ENCODE peak calls at places on chromosomes 12 and 14, in ten cellular contexts. One of them, this sample, is unnamed. For H3K36me3, the result is how much of the 10 kb centered on the place peaks cover.

GRCh38 chr12:132477009-132477702 is 12.8 kb upstream of the FBRSL1 start:
- DNase-seq in heart left ventricle: no peak
- DNase-seq in esophagus squamous epithelium: no peak
- DNase-seq in transverse colon: no peak
- DNase-seq in Peyer's patch: no peak
- DNase-seq in ovary: no peak
- DNase-seq in IMR-90: no peak
- DNase-seq in prostate gland: no peak
- DNase-seq in breast epithelium: no peak
- DNase-seq in sigmoid colon: no peak
- DNase-seq in this sample: no peak

GRCh38 chr12:30067156-30067555 is 283.4 kb upstream of the TMTC1 start:
- DNase-seq in heart left ventricle: no peak
- DNase-seq in esophagus squamous epithelium: no peak
- DNase-seq in transverse colon: no peak
- DNase-seq in Peyer's patch: no peak
- DNase-seq in ovary: no peak
- DNase-seq in IMR-90: peak
- DNase-seq in prostate gland: no peak
- DNase-seq in breast epithelium: no peak
- DNase-seq in sigmoid colon: no peak
- DNase-seq in this sample: no peak

GRCh38 chr12:105706321-105706972 is 376.0 kb downstream of the C12orf75 start:
- DNase-seq in heart left ventricle: peak
- DNase-seq in esophagus squamous epithelium: no peak
- DNase-seq in transverse colon: no peak
- DNase-seq in Peyer's patch: no peak
- DNase-seq in ovary: peak
- DNase-seq in IMR-90: peak
- DNase-seq in prostate gland: no peak
- DNase-seq in breast epithelium: no peak
- DNase-seq in sigmoid colon: no peak
- DNase-seq in this sample: no peak

GRCh38 chr14:24372701-24373416 is 4.9 kb downstream of the NFATC4 start:
- DNase-seq in heart left ventricle: peak
- DNase-seq in esophagus squamous epithelium: no peak
- DNase-seq in transverse colon: no peak
- DNase-seq in Peyer's patch: no peak
- DNase-seq in ovary: no peak
- DNase-seq in IMR-90: no peak
- DNase-seq in prostate gland: no peak
- DNase-seq in breast epithelium: no peak
- DNase-seq in sigmoid colon: no peak
- DNase-seq in this sample: peak

GRCh38 chr14:23306113-23306411 is 571 bp upstream of the BCL2L2 start:
- DNase-seq in heart left ventricle: no peak
- DNase-seq in esophagus squamous epithelium: no peak
- DNase-seq in transverse colon: no peak
- DNase-seq in Peyer's patch: no peak
- DNase-seq in ovary: peak
- DNase-seq in IMR-90: no peak
- DNase-seq in prostate gland: no peak
- DNase-seq in breast epithelium: no peak
- DNase-seq in sigmoid colon: no peak
- DNase-seq in this sample: no peak

GRCh38 chr14:30440986-30441385 is 118.0 kb upstream of the G2E3 start:
- DNase-seq in heart left ventricle: no peak
- DNase-seq in esophagus squamous epithelium: no peak
- DNase-seq in transverse colon: no peak
- DNase-seq in Peyer's patch: no peak
- DNase-seq in ovary: no peak
- DNase-seq in IMR-90: no peak
- DNase-seq in prostate gland: no peak
- DNase-seq in breast epithelium: no peak
- DNase-seq in sigmoid colon: no peak
- DNase-seq in this sample: no peak

GRCh38 chr14:69887740-69888657 is 8.8 kb downstream of the SMOC1 start:
- DNase-seq in heart left ventricle: no peak
- DNase-seq in esophagus squamous epithelium: no peak
- DNase-seq in transverse colon: no peak
- DNase-seq in Peyer's patch: no peak
- DNase-seq in ovary: no peak
- DNase-seq in IMR-90: peak
- DNase-seq in prostate gland: no peak
- DNase-seq in breast epithelium: no peak
- DNase-seq in sigmoid colon: no peak
- DNase-seq in this sample: no peak

GRCh38 chr14:94545131-94545841 is 16.0 kb upstream of the SERPINA4 start:
- DNase-seq in heart left ventricle: no peak
- DNase-seq in esophagus squamous epithelium: no peak
- DNase-seq in transverse colon: no peak
- DNase-seq in Peyer's patch: no peak
- DNase-seq in ovary: no peak
- DNase-seq in IMR-90: no peak
- DNase-seq in prostate gland: no peak
- DNase-seq in breast epithelium: no peak
- DNase-seq in sigmoid colon: no peak
- DNase-seq in this sample: no peak

GRCh38 chr14:101708853-101709532 is 52.5 kb upstream of the PPP2R5C start:
- DNase-seq in heart left ventricle: no peak
- DNase-seq in esophagus squamous epithelium: no peak
- DNase-seq in transverse colon: no peak
- DNase-seq in Peyer's patch: no peak
- DNase-seq in ovary: no peak
- DNase-seq in IMR-90: no peak
- DNase-seq in prostate gland: no peak
- DNase-seq in breast epithelium: no peak
- DNase-seq in sigmoid colon: no peak
- DNase-seq in this sample: no peak

GRCh38 chr14:73221945-73222344 is 15.4 kb upstream of the PAPLN start:
- DNase-seq in heart left ventricle: no peak
- DNase-seq in esophagus squamous epithelium: no peak
- DNase-seq in transverse colon: no peak
- DNase-seq in Peyer's patch: no peak
- DNase-seq in ovary: no peak
- DNase-seq in IMR-90: peak
- DNase-seq in prostate gland: no peak
- DNase-seq in breast epithelium: no peak
- DNase-seq in sigmoid colon: no peak
- DNase-seq in this sample: no peak

GRCh38 chr14:67557656-67558055 is 24.6 kb downstream of the PLEKHH1 start:
- DNase-seq in heart left ventricle: no peak
- DNase-seq in esophagus squamous epithelium: no peak
- DNase-seq in transverse colon: no peak
- DNase-seq in Peyer's patch: no peak
- DNase-seq in ovary: no peak
- DNase-seq in IMR-90: no peak
- DNase-seq in prostate gland: no peak
- DNase-seq in breast epithelium: no peak
- DNase-seq in sigmoid colon: no peak
- DNase-seq in this sample: no peak

GRCh38 chr14:74380845-74381244 is 32.6 kb downstream of the VRTN start:
- DNase-seq in heart left ventricle: no peak
- DNase-seq in esophagus squamous epithelium: no peak
- DNase-seq in transverse colon: no peak
- DNase-seq in Peyer's patch: no peak
- DNase-seq in ovary: no peak
- DNase-seq in IMR-90: no peak
- DNase-seq in prostate gland: no peak
- DNase-seq in breast epithelium: no peak
- DNase-seq in sigmoid colon: no peak
- DNase-seq in this sample: no peak

GRCh38 chr12:121872546-121873223 is 14.0 kb upstream of the HPD start:
- DNase-seq in heart left ventricle: no peak
- DNase-seq in esophagus squamous epithelium: no peak
- DNase-seq in transverse colon: peak
- DNase-seq in Peyer's patch: no peak
- DNase-seq in ovary: peak
- DNase-seq in IMR-90: peak
- DNase-seq in prostate gland: no peak
- DNase-seq in breast epithelium: no peak
- DNase-seq in sigmoid colon: peak
- DNase-seq in this sample: peak

DNA sequence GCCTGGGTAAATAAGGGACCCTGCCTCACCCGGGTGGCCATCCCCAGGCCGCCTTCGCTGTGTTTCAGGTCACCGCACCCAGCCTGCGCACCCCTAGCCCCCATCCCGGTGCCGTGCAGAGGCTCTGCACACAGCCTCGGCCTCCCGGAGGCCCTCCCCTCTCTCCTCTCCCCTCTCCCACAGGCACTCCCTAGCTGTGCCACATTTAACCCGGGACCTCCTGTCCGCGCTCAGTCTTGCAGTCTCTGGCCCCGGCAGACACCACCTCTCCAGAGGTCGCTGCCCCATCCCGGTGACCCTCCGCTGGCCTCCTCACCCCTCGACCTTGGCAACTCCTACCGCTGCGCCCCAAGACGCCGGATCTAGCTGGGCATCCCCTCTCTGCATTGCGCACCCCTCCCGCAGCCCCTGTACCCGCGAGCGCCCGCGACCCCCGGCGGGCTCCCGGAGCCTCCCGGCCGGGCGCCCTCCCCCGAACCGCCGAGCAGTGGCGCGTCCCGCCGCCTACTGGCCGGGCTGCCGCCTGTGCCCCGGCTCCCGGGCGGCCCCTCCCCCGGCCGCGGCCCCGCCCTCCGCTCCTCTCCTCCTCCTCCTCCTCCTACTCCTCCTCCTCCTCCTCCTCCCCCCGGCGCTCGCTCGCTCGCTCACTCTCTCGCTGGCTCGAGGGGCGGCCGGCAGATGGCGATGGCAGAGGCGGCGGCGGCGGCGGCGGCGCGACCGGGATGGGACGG is 120.7 kb downstream of the AACS start:
- DNase-seq in heart left ventricle: peak
- DNase-seq in esophagus squamous epithelium: no peak
- DNase-seq in transverse colon: peak
- DNase-seq in Peyer's patch: peak
- DNase-seq in ovary: peak
- DNase-seq in IMR-90: peak
- DNase-seq in prostate gland: peak
- DNase-seq in breast epithelium: no peak
- DNase-seq in sigmoid colon: peak
- DNase-seq in this sample: peak
- TF ChIP-seq POLR2A in heart left ventricle: peak
- TF ChIP-seq POLR2A in esophagus squamous epithelium: no peak
- TF ChIP-seq POLR2A in transverse colon: no peak
- TF ChIP-seq POLR2A in Peyer's patch: no peak
- TF ChIP-seq POLR2A in ovary: no peak
- TF ChIP-seq POLR2A in IMR-90: no peak
- TF ChIP-seq POLR2A in prostate gland: peak
- TF ChIP-seq POLR2A in breast epithelium: no peak
- TF ChIP-seq POLR2A in sigmoid colon: no peak
- TF ChIP-seq POLR2A in this sample: peak

GRCh38 chr14:64450255-64450654 is 15.0 kb upstream of the AKAP5 start:
- DNase-seq in heart left ventricle: no peak
- DNase-seq in esophagus squamous epithelium: no peak
- DNase-seq in transverse colon: no peak
- DNase-seq in Peyer's patch: peak
- DNase-seq in ovary: no peak
- DNase-seq in IMR-90: no peak
- DNase-seq in prostate gland: no peak
- DNase-seq in breast epithelium: no peak
- DNase-seq in sigmoid colon: no peak
- DNase-seq in this sample: no peak

GRCh38 chr14:64459737-64460136 is 5.6 kb upstream of the AKAP5 start:
- DNase-seq in heart left ventricle: no peak
- DNase-seq in esophagus squamous epithelium: no peak
- DNase-seq in transverse colon: no peak
- DNase-seq in Peyer's patch: no peak
- DNase-seq in ovary: no peak
- DNase-seq in IMR-90: no peak
- DNase-seq in prostate gland: no peak
- DNase-seq in breast epithelium: no peak
- DNase-seq in sigmoid colon: no peak
- DNase-seq in this sample: no peak

DNA sequence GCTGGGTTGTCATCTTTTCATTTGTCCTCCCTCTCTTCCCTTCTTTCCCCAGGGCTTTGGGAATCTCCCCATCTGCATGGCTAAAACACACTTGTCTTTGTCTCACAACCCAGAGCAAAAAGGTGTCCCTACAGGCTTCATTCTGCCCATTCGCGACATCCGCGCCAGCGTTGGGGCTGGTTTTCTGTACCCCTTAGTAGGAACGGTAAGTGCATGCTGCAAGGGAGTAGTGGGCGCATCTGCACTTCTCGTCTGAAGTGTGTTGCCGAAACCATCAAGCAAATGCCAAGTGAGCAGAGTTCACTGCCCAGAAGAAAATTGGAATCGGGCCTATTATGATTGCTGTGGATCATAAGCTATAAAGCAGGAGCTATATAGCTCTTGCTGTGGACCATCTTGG is 10.6 kb upstream of the AKAP5 start:
- DNase-seq in heart left ventricle: no peak
- DNase-seq in esophagus squamous epithelium: no peak
- DNase-seq in transverse colon: no peak
- DNase-seq in Peyer's patch: no peak
- DNase-seq in ovary: no peak
- DNase-seq in IMR-90: no peak
- DNase-seq in prostate gland: no peak
- DNase-seq in breast epithelium: no peak
- DNase-seq in sigmoid colon: no peak
- DNase-seq in this sample: no peak
- H3K36me3 ChIP-seq in heart left ventricle: under half
- H3K36me3 ChIP-seq in esophagus squamous epithelium: under half
- H3K36me3 ChIP-seq in transverse colon: under half
- H3K36me3 ChIP-seq in Peyer's patch: under half
- H3K36me3 ChIP-seq in ovary: under half
- H3K36me3 ChIP-seq in IMR-90: under half
- H3K36me3 ChIP-seq in prostate gland: under half
- H3K36me3 ChIP-seq in breast epithelium: under half
- H3K36me3 ChIP-seq in sigmoid colon: under half
- H3K36me3 ChIP-seq in this sample: under half

DNA sequence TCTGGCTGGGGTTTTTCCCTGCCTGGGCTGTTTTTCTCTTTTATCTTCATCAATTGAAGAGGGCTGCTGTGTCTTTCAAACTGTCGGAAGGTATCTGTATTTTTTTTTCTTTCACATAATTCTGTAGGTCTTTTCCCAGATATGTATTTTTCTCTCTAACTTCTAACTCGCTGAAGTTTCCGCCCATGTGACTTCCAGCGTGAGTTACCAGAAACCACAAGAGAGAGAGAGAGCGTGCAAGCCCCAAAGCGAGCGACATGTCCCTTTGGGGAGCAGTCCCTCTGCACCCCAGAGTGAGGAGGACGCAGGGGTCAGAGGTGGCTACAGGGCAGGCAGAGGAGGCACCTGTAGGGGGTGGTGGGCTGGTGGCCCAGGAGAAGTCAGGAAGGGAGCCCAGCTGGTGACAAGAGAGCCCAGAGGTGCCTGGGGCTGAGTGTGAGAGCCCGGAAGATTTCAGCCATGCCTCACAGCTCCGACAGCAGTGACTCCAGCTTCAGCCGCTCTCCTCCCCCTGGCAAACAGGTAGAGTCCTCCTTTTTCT is at the start of gene BATF:
- DNase-seq in heart left ventricle: no peak
- DNase-seq in esophagus squamous epithelium: no peak
- DNase-seq in transverse colon: peak
- DNase-seq in Peyer's patch: peak
- DNase-seq in ovary: no peak
- DNase-seq in IMR-90: no peak
- DNase-seq in prostate gland: no peak
- DNase-seq in breast epithelium: no peak
- DNase-seq in sigmoid colon: no peak
- DNase-seq in this sample: no peak
- TF ChIP-seq POLR2A in heart left ventricle: no peak
- TF ChIP-seq POLR2A in esophagus squamous epithelium: no peak
- TF ChIP-seq POLR2A in transverse colon: peak
- TF ChIP-seq POLR2A in Peyer's patch: no peak
- TF ChIP-seq POLR2A in ovary: no peak
- TF ChIP-seq POLR2A in IMR-90: no peak
- TF ChIP-seq POLR2A in prostate gland: peak
- TF ChIP-seq POLR2A in breast epithelium: peak
- TF ChIP-seq POLR2A in sigmoid colon: no peak
- TF ChIP-seq POLR2A in this sample: no peak

GRCh38 chr12:96427269-96427729 is 27.1 kb upstream of the CDK17 start:
- DNase-seq in heart left ventricle: peak
- DNase-seq in esophagus squamous epithelium: no peak
- DNase-seq in transverse colon: peak
- DNase-seq in Peyer's patch: no peak
- DNase-seq in ovary: peak
- DNase-seq in IMR-90: peak
- DNase-seq in prostate gland: no peak
- DNase-seq in breast epithelium: no peak
- DNase-seq in sigmoid colon: peak
- DNase-seq in this sample: peak
- H3K36me3 ChIP-seq in heart left ventricle: under half
- H3K36me3 ChIP-seq in esophagus squamous epithelium: under half
- H3K36me3 ChIP-seq in transverse colon: under half
- H3K36me3 ChIP-seq in Peyer's patch: under half
- H3K36me3 ChIP-seq in ovary: under half
- H3K36me3 ChIP-seq in IMR-90: under half
- H3K36me3 ChIP-seq in prostate gland: under half
- H3K36me3 ChIP-seq in breast epithelium: under half
- H3K36me3 ChIP-seq in sigmoid colon: under half
- H3K36me3 ChIP-seq in this sample: under half

This sample was measured in uterus.